ENCODE peak calls at places on chromosomes 12 and 14, in five cellular contexts. S, U, A, P and C are unnamed samples.

GRCh38 chr12:64304571-64304970 is 82.5 kb upstream of the KICS2 start:
- DNase-seq in A (no peak), P (no peak), S (no peak), U (no peak), C (no peak)

GRCh38 chr12:75236206-75236605 is 26.6 kb upstream of the KCNC2 start:
- DNase-seq in A (no peak), P (no peak), S (no peak), U (no peak), C (no peak)

GRCh38 chr12:73863541-73863940 is 674.1 kb upstream of the ATXN7L3B start:
- DNase-seq in A (no peak), S (peak), P (no peak), U (no peak), C (no peak)

GRCh38 chr14:56216631-56217379 is 98.6 kb downstream of the PELI2 start:
- DNase-seq in A (no peak), U (no peak), S (no peak), P (peak), C (no peak)

GRCh38 chr12:32536000-32536345 is 136.6 kb downstream of the FGD4 start:
- DNase-seq in P (no peak), A (no peak), U (no peak), S (no peak), C (no peak)

GRCh38 chr14:60183724-60184596 is 18.8 kb upstream of the DHRS7 start:
- DNase-seq in P (peak), U (no peak), S (peak), A (peak), C (no peak)

GRCh38 chr12:131962069-131962468 is 12.3 kb downstream of the EP400 start:
- DNase-seq in U (no peak), P (no peak), A (no peak), S (no peak), C (no peak)

GRCh38 chr12:121537814-121538698 is 42.8 kb downstream of the KDM2B start:
- DNase-seq in U (no peak), S (no peak), P (no peak), A (no peak), C (peak)

GRCh38 chr14:105052110-105052458 is 13.1 kb downstream of the GPR132 start:
- DNase-seq in U (no peak), S (no peak), A (no peak), P (no peak), C (no peak)

GRCh38 chr14:50447491-50447890 is 50.8 kb upstream of the CDKL1 start:
- DNase-seq in U (no peak), P (no peak), A (no peak), S (peak), C (no peak)

GRCh38 chr14:58829594-58829993 is 191.8 kb downstream of the DACT1 start:
- DNase-seq in A (peak), S (peak), P (no peak), U (no peak), C (no peak)

GRCh38 chr12:62933871-62934798 is 815 bp downstream of the PPM1H start:
- DNase-seq in A (no peak), P (peak), U (no peak), S (peak), C (peak)

DNA sequence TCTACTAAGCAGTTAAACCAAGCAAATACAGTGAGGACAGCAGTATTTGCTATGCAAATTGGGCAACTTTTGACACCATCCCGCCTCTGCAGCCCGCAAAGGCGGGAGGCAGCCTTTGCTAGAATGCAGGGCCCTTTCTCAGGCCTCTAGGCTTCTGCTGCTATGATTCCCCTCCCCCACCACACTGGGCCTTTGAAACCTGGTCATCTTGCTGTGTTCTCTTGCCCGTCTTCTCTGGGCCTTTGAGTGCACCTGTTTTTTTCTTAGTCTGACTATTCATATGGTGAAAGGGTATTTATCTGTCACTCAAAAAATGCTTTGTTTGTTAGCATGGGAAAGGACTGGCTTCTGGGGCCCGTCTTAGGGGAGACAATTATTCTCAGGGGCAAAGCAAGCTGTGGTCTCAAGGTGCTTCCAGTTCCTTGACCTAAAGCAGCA is 108.1 kb downstream of the MYRFL start:
- DNase-seq in U (no peak), A (no peak), S (no peak), P (no peak), C (no peak)
- TF ChIP-seq SMC3 in U (no peak), A (no peak), S (no peak), P (no peak), C (no peak)

GRCh38 chr12:52037248-52037861 is 13.9 kb upstream of the NR4A1 start:
- DNase-seq in S (no peak), A (no peak), P (peak), U (no peak), C (peak)
- TF ChIP-seq CHD2 in S (no peak), A (no peak), P (no peak), U (no peak), C (no peak)

GRCh38 chr14:53458368-53458814 is 305.3 kb upstream of the DDHD1 start:
- DNase-seq in U (no peak), S (peak), P (no peak), A (peak), C (no peak)
- TF ChIP-seq SMC3 in U (no peak), S (peak), P (no peak), A (no peak), C (no peak)

GRCh38 chr14:35287481-35288013 is 4.6 kb upstream of the PSMA6 start:
- DNase-seq in P (no peak), U (peak), S (no peak), A (no peak), C (no peak)

GRCh38 chr14:35285168-35285990 is 6.8 kb upstream of the PSMA6 start:
- DNase-seq in A (no peak), U (peak), S (no peak), P (no peak), C (no peak)

GRCh38 chr14:35286707-35287106 is 5.5 kb upstream of the PSMA6 start:
- DNase-seq in S (no peak), U (no peak), P (no peak), A (no peak), C (no peak)

GRCh38 chr14:35289623-35290022 is 2.6 kb upstream of the PSMA6 start:
- DNase-seq in P (no peak), U (no peak), S (no peak), A (no peak), C (no peak)

DNA sequence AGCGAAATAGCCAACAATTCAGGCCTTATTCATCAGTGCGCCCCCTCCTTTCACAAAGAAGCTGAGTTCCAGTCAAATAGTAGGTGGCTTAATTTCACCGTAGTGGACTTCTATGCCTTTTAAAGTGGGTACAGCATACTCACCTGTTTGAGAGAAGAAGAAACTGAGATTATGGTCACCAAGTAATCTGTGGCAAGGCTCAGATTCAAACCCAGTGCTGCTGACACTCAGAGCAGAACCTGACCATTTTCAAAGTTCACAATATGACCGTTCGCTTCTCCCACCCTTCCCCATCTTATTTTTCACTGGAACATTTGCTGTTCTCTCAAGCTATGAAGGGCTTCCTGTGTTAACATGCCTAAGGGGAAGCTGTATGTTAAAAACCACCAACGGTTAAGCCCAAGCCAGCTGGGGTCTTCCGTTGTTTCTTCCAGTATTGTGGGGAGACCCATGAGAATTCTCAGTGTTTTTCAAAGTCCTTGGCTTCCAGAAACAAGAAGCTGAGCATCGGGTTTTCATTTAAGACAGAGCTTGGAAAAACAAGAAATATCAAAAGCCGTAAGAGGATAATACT is 6.1 kb upstream of the PSMA6 start:
- DNase-seq in U (no peak), A (no peak), P (no peak), S (no peak), C (no peak)
- TF ChIP-seq CHD2 in U (no peak), A (no peak), P (no peak), S (no peak), C (no peak)

DNA sequence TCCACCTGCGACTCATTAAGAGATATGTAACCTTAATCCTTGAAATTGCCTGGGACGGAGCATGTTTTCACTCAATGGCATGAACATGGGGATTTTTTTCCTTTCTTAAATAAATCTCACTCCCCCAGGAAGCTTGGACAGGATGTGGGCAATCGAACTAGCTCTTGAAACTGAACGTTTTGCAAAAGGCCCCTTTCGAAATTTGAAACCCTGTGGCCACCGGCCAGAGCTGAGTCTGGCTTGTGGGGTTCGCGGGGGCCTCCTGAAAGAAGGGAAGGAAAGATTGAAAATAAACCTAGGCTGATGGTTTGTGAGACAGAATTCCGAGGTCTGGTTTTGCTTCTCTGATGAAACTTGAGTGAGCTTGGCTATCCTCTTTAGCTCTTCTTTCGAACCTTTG is 101.4 kb upstream of the RTL1 start:
- DNase-seq in P (no peak), A (no peak), U (no peak), S (no peak), C (no peak)
- TF ChIP-seq SMC3 in P (no peak), A (no peak), U (no peak), S (no peak), C (no peak)

GRCh38 chr14:42804146-42804545 is 1197.5 kb downstream of the LRFN5 start:
- DNase-seq in U (no peak), S (no peak), P (no peak), A (no peak), C (no peak)

DNA sequence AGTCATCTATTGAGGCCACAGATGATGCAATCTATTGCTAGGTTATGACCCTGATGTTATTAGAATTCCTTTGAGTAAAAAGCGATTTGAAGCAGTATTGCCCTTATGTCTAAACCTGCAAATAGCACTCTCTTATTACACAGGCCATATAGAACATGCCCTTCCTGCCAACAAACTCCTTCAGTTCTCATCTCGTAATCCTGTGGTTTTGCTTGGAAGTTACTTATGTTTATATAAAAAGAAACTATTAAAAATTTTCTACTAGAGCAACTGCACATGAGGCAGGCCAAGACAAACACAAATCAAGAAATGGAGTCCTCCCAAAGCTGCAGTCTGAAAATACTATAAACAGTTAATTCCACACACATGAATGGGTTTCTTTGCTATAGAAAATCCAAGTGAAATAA is 1200.2 kb downstream of the LRFN5 start:
- DNase-seq in P (no peak), S (no peak), U (no peak), A (no peak), C (no peak)
- TF ChIP-seq CHD2 in P (no peak), S (no peak), U (no peak), A (no peak), C (no peak)